ENCODE peak calls at places on chromosome 22, in nine cellular contexts. One of them, this sample, is unnamed.

GRCh38 chr22:24845036-24845918 is 39.3 kb downstream of the SGSM1 start:
- DNase-seq in HFFc6: no peak
- DNase-seq in fibroblast of lung: peak
- DNase-seq in stomach: no peak
- DNase-seq in breast epithelium: no peak
- DNase-seq in AG04450: no peak
- DNase-seq in AG10803: peak
- DNase-seq in fibroblast of the aortic adventitia: peak
- DNase-seq in HFF-Myc: no peak
- DNase-seq in this sample: no peak

GRCh38 chr22:46662226-46662625 is 42.0 kb downstream of the GRAMD4 start:
- DNase-seq in HFFc6: no peak
- DNase-seq in fibroblast of lung: no peak
- DNase-seq in breast epithelium: no peak
- DNase-seq in stomach: no peak
- DNase-seq in AG04450: no peak
- DNase-seq in HFF-Myc: no peak
- DNase-seq in AG10803: no peak
- DNase-seq in fibroblast of the aortic adventitia: no peak
- DNase-seq in this sample: no peak

GRCh38 chr22:41513391-41513790 is 30.9 kb downstream of the POLR3H start:
- DNase-seq in breast epithelium: no peak
- DNase-seq in HFFc6: no peak
- DNase-seq in fibroblast of lung: no peak
- DNase-seq in stomach: no peak
- DNase-seq in AG04450: no peak
- DNase-seq in AG10803: no peak
- DNase-seq in HFF-Myc: no peak
- DNase-seq in fibroblast of the aortic adventitia: no peak
- DNase-seq in this sample: no peak

GRCh38 chr22:29524440-29525191 is 28.9 kb downstream of the THOC5 start:
- DNase-seq in stomach: peak
- DNase-seq in HFF-Myc: no peak
- DNase-seq in AG10803: peak
- DNase-seq in AG04450: no peak
- DNase-seq in HFFc6: peak
- DNase-seq in breast epithelium: no peak
- DNase-seq in fibroblast of lung: peak
- DNase-seq in fibroblast of the aortic adventitia: peak
- DNase-seq in this sample: no peak

GRCh38 chr22:20106205-20106848 is 9.6 kb upstream of the RANBP1 start:
- DNase-seq in fibroblast of lung: no peak
- DNase-seq in HFF-Myc: no peak
- DNase-seq in fibroblast of the aortic adventitia: no peak
- DNase-seq in HFFc6: no peak
- DNase-seq in AG10803: no peak
- DNase-seq in breast epithelium: no peak
- DNase-seq in AG04450: no peak
- DNase-seq in stomach: no peak
- DNase-seq in this sample: no peak

GRCh38 chr22:46547179-46547882 is 9.9 kb upstream of the CELSR1 start:
- DNase-seq in stomach: no peak
- DNase-seq in fibroblast of lung: peak
- DNase-seq in breast epithelium: no peak
- DNase-seq in HFFc6: peak
- DNase-seq in fibroblast of the aortic adventitia: peak
- DNase-seq in AG04450: no peak
- DNase-seq in AG10803: peak
- DNase-seq in HFF-Myc: no peak
- DNase-seq in this sample: peak

GRCh38 chr22:48943567-48944432 is 883.9 kb downstream of the BRD1 start:
- DNase-seq in fibroblast of the aortic adventitia: no peak
- DNase-seq in AG10803: peak
- DNase-seq in stomach: peak
- DNase-seq in HFFc6: no peak
- DNase-seq in HFF-Myc: no peak
- DNase-seq in breast epithelium: peak
- DNase-seq in fibroblast of lung: no peak
- DNase-seq in AG04450: no peak
- DNase-seq in this sample: no peak

GRCh38 chr22:47997052-47997568 is 1234.7 kb downstream of the TBC1D22A start:
- DNase-seq in breast epithelium: no peak
- DNase-seq in AG04450: no peak
- DNase-seq in stomach: no peak
- DNase-seq in HFFc6: no peak
- DNase-seq in fibroblast of the aortic adventitia: no peak
- DNase-seq in HFF-Myc: no peak
- DNase-seq in AG10803: no peak
- DNase-seq in fibroblast of lung: no peak
- DNase-seq in this sample: no peak

GRCh38 chr22:49634006-49634772 is 193.5 kb downstream of the BRD1 start:
- DNase-seq in AG10803: no peak
- DNase-seq in HFFc6: no peak
- DNase-seq in fibroblast of lung: no peak
- DNase-seq in AG04450: no peak
- DNase-seq in fibroblast of the aortic adventitia: no peak
- DNase-seq in breast epithelium: no peak
- DNase-seq in stomach: no peak
- DNase-seq in HFF-Myc: no peak
- DNase-seq in this sample: no peak

GRCh38 chr22:25369133-25369532 is 149.7 kb downstream of the CRYBB2 start:
- DNase-seq in AG10803: no peak
- DNase-seq in fibroblast of lung: no peak
- DNase-seq in breast epithelium: no peak
- DNase-seq in HFF-Myc: no peak
- DNase-seq in stomach: no peak
- DNase-seq in fibroblast of the aortic adventitia: no peak
- DNase-seq in HFFc6: no peak
- DNase-seq in AG04450: no peak
- DNase-seq in this sample: no peak

GRCh38 chr22:42316988-42317387 is 46.5 kb upstream of the TCF20 start:
- DNase-seq in HFFc6: no peak
- DNase-seq in AG10803: peak
- DNase-seq in AG04450: no peak
- DNase-seq in stomach: peak
- DNase-seq in fibroblast of the aortic adventitia: peak
- DNase-seq in breast epithelium: no peak
- DNase-seq in HFF-Myc: no peak
- DNase-seq in fibroblast of lung: peak
- DNase-seq in this sample: peak

GRCh38 chr22:25563757-25564319 is 637 bp upstream of the GRK3 start:
- DNase-seq in AG04450: no peak
- DNase-seq in HFFc6: no peak
- DNase-seq in fibroblast of the aortic adventitia: no peak
- DNase-seq in stomach: no peak
- DNase-seq in AG10803: no peak
- DNase-seq in breast epithelium: no peak
- DNase-seq in HFF-Myc: no peak
- DNase-seq in fibroblast of lung: no peak
- DNase-seq in this sample: no peak

GRCh38 chr22:36457688-36458450 is 23.6 kb downstream of the TXN2 start:
- DNase-seq in AG10803: peak
- DNase-seq in stomach: no peak
- DNase-seq in fibroblast of the aortic adventitia: peak
- DNase-seq in HFF-Myc: no peak
- DNase-seq in breast epithelium: no peak
- DNase-seq in AG04450: no peak
- DNase-seq in fibroblast of lung: peak
- DNase-seq in HFFc6: peak
- DNase-seq in this sample: peak

GRCh38 chr22:32695451-32695891 is 106.0 kb upstream of the TIMP3 start:
- DNase-seq in breast epithelium: no peak
- DNase-seq in stomach: no peak
- DNase-seq in AG04450: peak
- DNase-seq in fibroblast of lung: peak
- DNase-seq in AG10803: peak
- DNase-seq in HFFc6: peak
- DNase-seq in HFF-Myc: peak
- DNase-seq in fibroblast of the aortic adventitia: peak
- DNase-seq in this sample: peak

GRCh38 chr22:39805117-39805516 is 88.4 kb downstream of the ENTHD1 start:
- DNase-seq in HFFc6: no peak
- DNase-seq in fibroblast of lung: no peak
- DNase-seq in fibroblast of the aortic adventitia: no peak
- DNase-seq in HFF-Myc: no peak
- DNase-seq in AG04450: no peak
- DNase-seq in breast epithelium: no peak
- DNase-seq in AG10803: no peak
- DNase-seq in stomach: no peak
- DNase-seq in this sample: no peak

GRCh38 chr22:39802682-39803081 is 90.9 kb downstream of the ENTHD1 start:
- DNase-seq in HFFc6: no peak
- DNase-seq in fibroblast of the aortic adventitia: no peak
- DNase-seq in breast epithelium: no peak
- DNase-seq in AG04450: no peak
- DNase-seq in AG10803: no peak
- DNase-seq in HFF-Myc: no peak
- DNase-seq in stomach: no peak
- DNase-seq in fibroblast of lung: no peak
- DNase-seq in this sample: no peak

GRCh38 chr22:39809772-39810557 is 83.6 kb downstream of the ENTHD1 start:
- DNase-seq in AG04450: no peak
- DNase-seq in breast epithelium: no peak
- DNase-seq in fibroblast of lung: no peak
- DNase-seq in HFF-Myc: no peak
- DNase-seq in AG10803: no peak
- DNase-seq in HFFc6: no peak
- DNase-seq in fibroblast of the aortic adventitia: no peak
- DNase-seq in stomach: no peak
- DNase-seq in this sample: no peak

GRCh38 chr22:39808087-39808486 is 85.5 kb downstream of the ENTHD1 start:
- DNase-seq in stomach: no peak
- DNase-seq in breast epithelium: no peak
- DNase-seq in HFFc6: peak
- DNase-seq in fibroblast of lung: no peak
- DNase-seq in AG04450: no peak
- DNase-seq in AG10803: no peak
- DNase-seq in fibroblast of the aortic adventitia: peak
- DNase-seq in HFF-Myc: no peak
- DNase-seq in this sample: no peak
- TF ChIP-seq CTCF in stomach: no peak
- TF ChIP-seq CTCF in breast epithelium: no peak
- TF ChIP-seq CTCF in HFFc6: peak
- TF ChIP-seq CTCF in fibroblast of lung: peak
- TF ChIP-seq CTCF in AG04450: peak
- TF ChIP-seq CTCF in AG10803: peak
- TF ChIP-seq CTCF in fibroblast of the aortic adventitia: peak
- TF ChIP-seq CTCF in HFF-Myc: peak
- TF ChIP-seq CTCF in this sample: peak

DNA sequence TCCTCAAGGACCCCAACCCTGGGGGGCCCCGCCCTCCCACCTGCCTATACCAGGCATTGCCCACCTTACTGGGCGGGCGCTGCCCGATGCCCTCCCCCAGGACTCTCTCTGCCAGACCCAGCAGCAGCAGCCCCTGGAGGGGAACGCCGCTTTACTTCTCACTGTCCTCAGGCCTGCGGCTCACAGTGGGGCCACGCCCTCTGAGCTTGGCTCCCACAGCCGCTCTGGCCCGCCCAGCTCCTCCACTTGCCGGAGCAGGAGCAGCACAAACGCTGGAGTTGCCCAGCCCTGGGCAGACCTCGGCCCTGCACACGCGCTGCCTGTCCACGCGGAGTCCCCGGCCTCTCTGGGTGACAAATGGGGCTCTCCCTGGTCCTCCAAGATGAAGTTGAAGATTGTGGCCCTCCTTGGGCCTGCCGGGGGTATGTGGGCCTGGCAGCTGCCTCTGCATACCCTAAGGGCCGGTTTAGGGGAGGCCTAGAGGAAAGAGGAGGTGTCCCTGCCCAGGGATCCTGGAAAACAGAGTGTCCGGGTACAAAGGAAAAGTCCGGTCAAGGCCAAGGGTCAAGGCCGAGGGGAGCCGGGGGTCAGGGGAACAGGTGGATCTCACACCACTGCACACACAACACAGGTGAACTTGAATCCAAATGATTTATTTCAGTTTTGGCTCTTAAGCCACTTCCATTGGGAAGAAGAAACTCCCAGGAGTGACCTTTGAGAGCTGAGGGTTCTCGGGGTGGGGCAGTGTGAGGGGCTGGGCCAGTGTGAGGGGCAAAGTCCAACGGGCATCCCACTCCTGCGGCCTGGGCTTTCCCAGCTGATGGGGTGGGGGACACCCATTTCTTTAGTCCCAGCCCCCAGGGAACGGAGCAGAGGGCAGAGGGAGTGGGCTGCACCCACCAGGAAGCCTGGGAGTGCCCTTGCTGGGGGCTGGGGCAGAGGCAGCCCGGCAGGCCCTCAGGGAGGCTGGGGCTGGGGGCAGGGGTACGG is 674 bp upstream of the BAIAP2L2 start:
- DNase-seq in fibroblast of lung: no peak
- DNase-seq in fibroblast of the aortic adventitia: peak
- DNase-seq in breast epithelium: no peak
- DNase-seq in HFF-Myc: no peak
- DNase-seq in stomach: peak
- DNase-seq in AG10803: peak
- DNase-seq in AG04450: no peak
- DNase-seq in HFFc6: no peak
- DNase-seq in this sample: no peak
- TF ChIP-seq CTCF in fibroblast of lung: no peak
- TF ChIP-seq CTCF in fibroblast of the aortic adventitia: no peak
- TF ChIP-seq CTCF in breast epithelium: no peak
- TF ChIP-seq CTCF in HFF-Myc: no peak
- TF ChIP-seq CTCF in stomach: no peak
- TF ChIP-seq CTCF in AG10803: no peak
- TF ChIP-seq CTCF in AG04450: no peak
- TF ChIP-seq CTCF in HFFc6: no peak
- TF ChIP-seq CTCF in this sample: no peak

DNA sequence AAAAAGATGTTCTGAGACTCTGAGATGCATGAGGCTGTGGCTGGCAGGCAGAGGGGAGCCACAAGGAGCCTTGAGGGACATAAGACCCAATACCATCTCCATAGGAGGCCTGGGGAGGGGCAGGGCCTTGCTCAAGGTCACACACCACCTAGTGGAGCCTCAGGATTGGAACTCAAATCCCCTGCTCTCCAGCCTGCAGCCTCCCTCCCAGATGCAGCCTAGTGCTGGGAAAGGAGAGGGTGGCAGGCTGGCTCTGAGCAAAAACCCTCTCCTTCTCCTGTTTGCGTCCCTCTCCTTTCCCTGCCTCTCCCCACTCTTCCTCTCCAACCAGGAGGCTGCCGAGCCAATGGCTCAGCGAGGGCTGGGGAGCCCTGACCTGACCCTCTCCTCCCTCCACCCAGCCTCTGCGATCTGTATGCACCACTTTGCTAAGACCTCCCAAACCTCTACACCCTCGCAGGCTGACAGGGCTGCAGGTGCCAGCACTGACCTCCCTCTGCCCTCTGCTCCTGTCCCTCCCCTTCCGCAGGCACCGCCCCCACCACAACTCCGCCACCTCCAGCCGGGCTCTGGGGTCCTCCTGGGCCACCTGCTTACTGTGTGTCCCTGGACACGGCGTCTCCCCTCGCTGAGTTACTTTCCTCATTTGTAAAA is 14.7 kb downstream of the IGLL1 start:
- DNase-seq in HFFc6: no peak
- DNase-seq in fibroblast of lung: no peak
- DNase-seq in AG10803: no peak
- DNase-seq in fibroblast of the aortic adventitia: no peak
- DNase-seq in HFF-Myc: no peak
- DNase-seq in breast epithelium: no peak
- DNase-seq in stomach: no peak
- DNase-seq in AG04450: no peak
- DNase-seq in this sample: no peak
- TF ChIP-seq CTCF in HFFc6: no peak
- TF ChIP-seq CTCF in fibroblast of lung: no peak
- TF ChIP-seq CTCF in AG10803: no peak
- TF ChIP-seq CTCF in fibroblast of the aortic adventitia: no peak
- TF ChIP-seq CTCF in HFF-Myc: no peak
- TF ChIP-seq CTCF in breast epithelium: no peak
- TF ChIP-seq CTCF in stomach: no peak
- TF ChIP-seq CTCF in AG04450: no peak
- TF ChIP-seq CTCF in this sample: peak

GRCh38 chr22:35155403-35156025 is 89.6 kb downstream of the ISX start:
- DNase-seq in fibroblast of the aortic adventitia: no peak
- DNase-seq in stomach: no peak
- DNase-seq in HFFc6: no peak
- DNase-seq in AG10803: no peak
- DNase-seq in AG04450: no peak
- DNase-seq in HFF-Myc: no peak
- DNase-seq in breast epithelium: no peak
- DNase-seq in fibroblast of lung: no peak
- DNase-seq in this sample: no peak
- TF ChIP-seq CTCF in fibroblast of the aortic adventitia: no peak
- TF ChIP-seq CTCF in stomach: no peak
- TF ChIP-seq CTCF in HFFc6: no peak
- TF ChIP-seq CTCF in AG10803: no peak
- TF ChIP-seq CTCF in AG04450: no peak
- TF ChIP-seq CTCF in HFF-Myc: no peak
- TF ChIP-seq CTCF in breast epithelium: no peak
- TF ChIP-seq CTCF in fibroblast of lung: no peak
- TF ChIP-seq CTCF in this sample: no peak